ENCODE peak calls at places on chromosomes 3 and 15, in seven cellular contexts. D is NCI-H2081, Z is NT2/D1, T is H7, Q is NCI-H524 treated with DMSO at 0.1 percent for 48 hours, V is Daoy, K is MM.1S. F is an unnamed sample.
A peak's percentile ranks its signal among the peaks of the same experiment; 100 is the strongest.

GRCh38 chr3:136473716-136474326 is 223.7 kb downstream of the PCCB start:
- DNase-seq in D (no peak), Z (no peak), T (no peak), Q (no peak), V (no peak), K (no peak), F (no peak)

GRCh38 chr15:59997070-59997701 is 6.9 kb upstream of the FOXB1 start:
- DNase-seq in D (peak; percentile 59), Z (no peak), T (peak; percentile 91), Q (no peak), V (peak; percentile 66), K (peak; percentile 95), F (no peak)

GRCh38 chr15:101126618-101127502 is 125.0 kb downstream of the CHSY1 start:
- DNase-seq in D (no peak), Z (no peak), T (no peak), Q (peak; percentile 80), V (peak; percentile 41), K (peak; percentile 48), F (no peak)

GRCh38 chr3:58668247-58668646 is 1.7 kb upstream of the FAM3D start:
- DNase-seq in D (no peak), Z (no peak), T (no peak), Q (no peak), V (no peak), K (no peak), F (no peak)

GRCh38 chr3:190456779-190457178 is 7.1 kb upstream of the TMEM207 start:
- DNase-seq in D (no peak), Z (no peak), T (no peak), Q (no peak), V (no peak), K (no peak), F (no peak)

GRCh38 chr15:101091080-101092017 is 160.5 kb downstream of the CHSY1 start:
- DNase-seq in D (no peak), Z (no peak), T (no peak), Q (no peak), V (no peak), K (no peak), F (no peak)

GRCh38 chr15:101795455-101795854 is 7.9 kb upstream of the OR4F6 start:
- DNase-seq in D (no peak), Z (no peak), T (no peak), Q (no peak), V (peak; percentile 62), K (no peak), F (no peak)

GRCh38 chr3:125375950-125376679 is 990 bp upstream of the ZNF148 start:
- DNase-seq in D (peak; percentile 76), Z (no peak), T (no peak), Q (no peak), V (peak; percentile 9), K (no peak), F (no peak)

GRCh38 chr3:188948658-188949400 is 222.9 kb upstream of the TPRG1 start:
- DNase-seq in D (no peak), Z (peak; percentile 46), T (no peak), Q (no peak), V (peak; percentile 88), K (no peak), F (no peak)

GRCh38 chr3:64627471-64628321 is 60.1 kb downstream of the ADAMTS9 start:
- DNase-seq in D (no peak), Z (no peak), T (no peak), Q (no peak), V (no peak), K (no peak), F (no peak)